ENCODE peak calls at places on chromosomes 4 and X, in ten cellular contexts. U is heart left ventricle, P is breast epithelium, W is spleen, T is A549, A is prostate gland, Z is esophagus squamous epithelium, M is HCT116, S is ovary, F is IMR-90. Q is an unnamed sample.

GRCh38 chr4:27412617-27413016 is 552.0 kb downstream of the STIM2 start:
- DNase-seq in U (no peak), P (no peak), W (no peak), T (no peak), A (no peak), Z (no peak), M (no peak), S (no peak), F (no peak), Q (no peak)

GRCh38 chrX:103073442-103073841 is 9.5 kb upstream of the BEX1 start:
- DNase-seq in U (no peak), P (no peak), W (no peak), T (no peak), A (no peak), Z (no peak), M (no peak), S (no peak), F (no peak), Q (no peak)

GRCh38 chr4:120056249-120056648 is 10.4 kb downstream of the MAD2L1 start:
- DNase-seq in U (no peak), P (no peak), W (no peak), T (no peak), A (no peak), Z (no peak), M (no peak), S (no peak), F (peak), Q (no peak)

GRCh38 chrX:95076449-95076848 is 1402.4 kb downstream of the FAM133A start:
- DNase-seq in U (no peak), P (no peak), W (no peak), T (peak), A (no peak), Z (no peak), M (no peak), S (no peak), F (peak), Q (no peak)

GRCh38 chrX:111168314-111168713 is 72.3 kb downstream of the PAK3 start:
- DNase-seq in U (no peak), P (no peak), W (no peak), T (peak), A (no peak), Z (no peak), M (no peak), S (no peak), F (peak), Q (no peak)

GRCh38 chr4:149493492-149493891 is 322.2 kb downstream of the IQCM start:
- DNase-seq in U (no peak), P (no peak), W (no peak), T (peak), A (no peak), Z (no peak), M (no peak), S (no peak), F (no peak), Q (no peak)

GRCh38 chrX:42821803-42822443 is 44.0 kb upstream of the PPP1R2C start:
- DNase-seq in U (no peak), P (no peak), W (no peak), T (no peak), A (no peak), Z (no peak), M (no peak), S (no peak), F (no peak), Q (no peak)

GRCh38 chr4:81498046-81498445 is 26.3 kb upstream of the RASGEF1B start:
- DNase-seq in U (no peak), P (no peak), W (no peak), T (no peak), A (no peak), Z (no peak), M (no peak), S (no peak), F (no peak), Q (no peak)

GRCh38 chrX:41779058-41779564 is 55.1 kb downstream of the GPR82 start:
- DNase-seq in U (no peak), P (no peak), W (no peak), T (peak), A (no peak), Z (no peak), M (peak), S (no peak), F (peak), Q (no peak)

GRCh38 chrX:119692241-119693031 is 532 bp downstream of the SEPTIN6 start:
- DNase-seq in U (peak), P (no peak), W (peak), T (peak), A (peak), Z (no peak), M (no peak), S (peak), F (peak), Q (peak)

GRCh38 chr4:105895609-105896460 is 564 bp downstream of the NPNT start:
- DNase-seq in U (peak), P (peak), W (no peak), T (no peak), A (peak), Z (no peak), M (no peak), S (peak), F (no peak), Q (no peak)

GRCh38 chrX:154025230-154025629 is 5.5 kb upstream of the IRAK1 start:
- DNase-seq in U (no peak), P (no peak), W (no peak), T (no peak), A (no peak), Z (no peak), M (no peak), S (no peak), F (no peak), Q (no peak)

GRCh38 chr4:183106839-183107238 is 7.8 kb downstream of the WWC2 start:
- DNase-seq in U (no peak), P (no peak), W (no peak), T (peak), A (no peak), Z (no peak), M (no peak), S (no peak), F (peak), Q (no peak)

GRCh38 chr4:139763205-139763604 is 97.6 kb downstream of the MGST2 start:
- DNase-seq in U (no peak), P (no peak), W (no peak), T (no peak), A (no peak), Z (no peak), M (no peak), S (no peak), F (no peak), Q (no peak)

GRCh38 chr4:165874799-165875371 is 1.8 kb downstream of the TLL1 start:
- DNase-seq in U (peak), P (no peak), W (peak), T (peak), A (peak), Z (no peak), M (no peak), S (no peak), F (no peak), Q (no peak)

GRCh38 chrX:7891928-7892327 is 35.3 kb downstream of the PNPLA4 start:
- DNase-seq in U (no peak), P (no peak), W (no peak), T (no peak), A (no peak), Z (no peak), M (no peak), S (peak), F (no peak), Q (no peak)

GRCh38 chr4:96164814-96165351 is 325.0 kb downstream of the PDHA2 start:
- DNase-seq in U (no peak), P (no peak), W (no peak), T (no peak), A (no peak), Z (no peak), M (no peak), S (no peak), F (peak), Q (no peak)

GRCh38 chr4:185395255-185395955 is at the start of gene LRP2BP:
- DNase-seq in U (no peak), P (no peak), W (no peak), T (no peak), A (no peak), Z (no peak), M (no peak), S (no peak), F (no peak), Q (no peak)

GRCh38 chr4:133537882-133538281 is 388.8 kb downstream of the PCDH10 start:
- DNase-seq in U (no peak), P (no peak), W (no peak), T (no peak), A (no peak), Z (no peak), M (no peak), S (no peak), F (no peak), Q (no peak)

GRCh38 chr4:75733369-75733768 is 9.0 kb downstream of the USO1 start:
- DNase-seq in U (no peak), P (no peak), W (no peak), T (no peak), A (no peak), Z (no peak), M (no peak), S (no peak), F (peak), Q (no peak)

GRCh38 chrX:107228486-107228819 is 22.0 kb downstream of the DNAAF6 start:
- DNase-seq in U (no peak), P (no peak), W (no peak), T (no peak), A (no peak), Z (no peak), M (no peak), S (no peak), F (no peak), Q (no peak)

GRCh38 chr4:15755321-15755750 is 22.8 kb upstream of the CD38 start:
- DNase-seq in U (no peak), P (no peak), W (no peak), T (no peak), A (no peak), Z (no peak), M (no peak), S (no peak), F (peak), Q (no peak)

GRCh38 chr4:113686950-113687718 is 74.4 kb downstream of the CAMK2D start:
- DNase-seq in U (no peak), P (no peak), W (no peak), T (no peak), A (no peak), Z (no peak), M (no peak), S (no peak), F (peak), Q (no peak)

GRCh38 chrX:109997786-109998452 is 5.0 kb upstream of the TMEM164 start:
- DNase-seq in U (no peak), P (no peak), W (no peak), T (no peak), A (peak), Z (no peak), M (no peak), S (no peak), F (no peak), Q (no peak)

GRCh38 chr4:56861365-56861764 is 39.9 kb upstream of the SPINK2 start:
- DNase-seq in U (no peak), P (no peak), W (no peak), T (no peak), A (no peak), Z (no peak), M (no peak), S (no peak), F (peak), Q (no peak)

GRCh38 chr4:85769009-85769408 is 294.1 kb downstream of the ARHGAP24 start:
- DNase-seq in U (no peak), P (no peak), W (no peak), T (no peak), A (no peak), Z (no peak), M (no peak), S (no peak), F (no peak), Q (no peak)

GRCh38 chrX:41468647-41469323 is 21.6 kb downstream of the NYX start:
- DNase-seq in U (no peak), P (no peak), W (peak), T (no peak), A (peak), Z (no peak), M (no peak), S (no peak), F (peak), Q (no peak)

GRCh38 chr4:38811307-38811706 is 6.7 kb upstream of the TLR1 start:
- DNase-seq in U (no peak), P (no peak), W (no peak), T (no peak), A (no peak), Z (no peak), M (no peak), S (no peak), F (no peak), Q (no peak)

GRCh38 chr4:159248383-159249178 is 145.7 kb downstream of the RAPGEF2 start:
- DNase-seq in U (no peak), P (no peak), W (no peak), T (peak), A (no peak), Z (no peak), M (no peak), S (no peak), F (peak), Q (no peak)

GRCh38 chr4:24880171-24880570 is 32.7 kb downstream of the CCDC149 start:
- DNase-seq in U (no peak), P (no peak), W (no peak), T (no peak), A (no peak), Z (no peak), M (no peak), S (no peak), F (no peak), Q (no peak)

GRCh38 chr4:101958547-101958946 is 168.0 kb downstream of the BANK1 start:
- DNase-seq in U (no peak), P (no peak), W (no peak), T (no peak), A (no peak), Z (no peak), M (no peak), S (no peak), F (no peak), Q (no peak)

GRCh38 chr4:95548738-95549245 is at the start of gene UNC5C:
- DNase-seq in U (peak), P (no peak), W (peak), T (peak), A (peak), Z (no peak), M (no peak), S (peak), F (no peak), Q (peak)

GRCh38 chr4:112075129-112075753 is 70.0 kb upstream of the FAM241A start:
- DNase-seq in U (no peak), P (no peak), W (no peak), T (peak), A (peak), Z (no peak), M (peak), S (no peak), F (peak), Q (peak)

GRCh38 chrX:151227637-151228036 is 51.3 kb downstream of the GPR50 start:
- DNase-seq in U (no peak), P (no peak), W (no peak), T (no peak), A (no peak), Z (no peak), M (no peak), S (no peak), F (no peak), Q (no peak)

GRCh38 chr4:87823741-87824140 is 9.0 kb upstream of the MEPE start:
- DNase-seq in U (no peak), P (no peak), W (no peak), T (no peak), A (no peak), Z (no peak), M (no peak), S (no peak), F (no peak), Q (no peak)

GRCh38 chr4:128590773-128591172 is 218.7 kb upstream of the JADE1 start:
- DNase-seq in U (no peak), P (no peak), W (no peak), T (no peak), A (no peak), Z (no peak), M (no peak), S (no peak), F (peak), Q (no peak)
- TF ChIP-seq POLR2A in U (no peak), P (no peak), W (no peak), T (no peak), A (no peak), Z (no peak), M (no peak), S (no peak), F (no peak), Q (no peak)

DNA sequence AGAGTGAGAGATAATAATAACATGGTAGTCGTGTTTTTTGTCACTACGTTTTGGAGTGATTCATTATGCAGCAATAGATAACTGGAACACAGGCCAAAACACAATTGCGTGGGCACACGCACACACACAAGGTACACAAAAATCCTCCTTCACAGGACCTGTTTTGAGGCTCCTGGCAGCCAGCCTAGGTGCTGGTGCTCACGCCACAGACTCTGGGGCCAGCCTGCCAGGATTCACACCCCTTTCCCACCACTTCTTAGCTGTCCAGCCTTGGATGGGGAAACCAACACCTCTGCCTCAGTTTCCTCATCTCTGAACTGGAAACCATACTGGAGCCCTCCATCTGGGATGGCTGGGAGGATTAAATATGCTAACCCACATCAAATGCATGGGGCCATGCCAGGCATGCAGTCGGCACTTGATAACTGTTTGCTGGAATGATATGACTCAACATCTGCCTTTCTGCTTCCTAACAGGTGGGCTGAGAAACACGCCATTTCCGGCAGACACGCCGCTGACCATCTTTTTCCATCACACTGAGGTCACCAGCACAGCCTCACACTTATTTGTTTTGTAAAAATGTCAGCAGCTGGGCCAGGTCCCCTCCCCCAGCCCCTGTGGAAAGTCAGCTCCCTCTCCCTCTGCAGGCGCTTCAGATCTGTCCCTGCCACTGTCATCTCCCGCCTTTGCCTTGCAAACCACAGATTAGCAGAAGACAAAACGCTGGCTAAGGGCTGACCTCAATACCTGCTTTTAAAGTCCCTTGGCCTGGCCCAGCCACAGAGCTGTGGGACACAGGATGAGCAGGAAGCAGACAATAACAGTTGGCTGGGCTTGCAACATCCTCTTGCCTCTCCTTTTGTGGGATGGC is 237.5 kb downstream of the BCOR start:
- DNase-seq in U (no peak), P (no peak), W (no peak), T (peak), A (no peak), Z (no peak), M (peak), S (peak), F (peak), Q (no peak)
- TF ChIP-seq POLR2A in U (no peak), P (no peak), W (no peak), T (no peak), A (no peak), Z (no peak), M (no peak), S (no peak), F (no peak), Q (no peak)

GRCh38 chr4:169720529-169720928 is 37.2 kb downstream of the HPF1 start:
- DNase-seq in U (no peak), P (no peak), W (no peak), T (no peak), A (no peak), Z (no peak), M (no peak), S (no peak), F (no peak), Q (no peak)

GRCh38 chr4:169727616-169728015 is 30.1 kb downstream of the HPF1 start:
- DNase-seq in U (no peak), P (no peak), W (no peak), T (no peak), A (no peak), Z (no peak), M (no peak), S (no peak), F (no peak), Q (no peak)

GRCh38 chr4:169723207-169723606 is 34.5 kb downstream of the HPF1 start:
- DNase-seq in U (no peak), P (no peak), W (no peak), T (peak), A (no peak), Z (no peak), M (no peak), S (no peak), F (no peak), Q (no peak)

GRCh38 chr4:169724251-169724650 is 33.5 kb downstream of the HPF1 start:
- DNase-seq in U (no peak), P (no peak), W (no peak), T (no peak), A (no peak), Z (no peak), M (no peak), S (no peak), F (peak), Q (no peak)
- TF ChIP-seq POLR2A in U (no peak), P (no peak), W (no peak), T (no peak), A (no peak), Z (no peak), M (no peak), S (no peak), F (no peak), Q (no peak)

DNA sequence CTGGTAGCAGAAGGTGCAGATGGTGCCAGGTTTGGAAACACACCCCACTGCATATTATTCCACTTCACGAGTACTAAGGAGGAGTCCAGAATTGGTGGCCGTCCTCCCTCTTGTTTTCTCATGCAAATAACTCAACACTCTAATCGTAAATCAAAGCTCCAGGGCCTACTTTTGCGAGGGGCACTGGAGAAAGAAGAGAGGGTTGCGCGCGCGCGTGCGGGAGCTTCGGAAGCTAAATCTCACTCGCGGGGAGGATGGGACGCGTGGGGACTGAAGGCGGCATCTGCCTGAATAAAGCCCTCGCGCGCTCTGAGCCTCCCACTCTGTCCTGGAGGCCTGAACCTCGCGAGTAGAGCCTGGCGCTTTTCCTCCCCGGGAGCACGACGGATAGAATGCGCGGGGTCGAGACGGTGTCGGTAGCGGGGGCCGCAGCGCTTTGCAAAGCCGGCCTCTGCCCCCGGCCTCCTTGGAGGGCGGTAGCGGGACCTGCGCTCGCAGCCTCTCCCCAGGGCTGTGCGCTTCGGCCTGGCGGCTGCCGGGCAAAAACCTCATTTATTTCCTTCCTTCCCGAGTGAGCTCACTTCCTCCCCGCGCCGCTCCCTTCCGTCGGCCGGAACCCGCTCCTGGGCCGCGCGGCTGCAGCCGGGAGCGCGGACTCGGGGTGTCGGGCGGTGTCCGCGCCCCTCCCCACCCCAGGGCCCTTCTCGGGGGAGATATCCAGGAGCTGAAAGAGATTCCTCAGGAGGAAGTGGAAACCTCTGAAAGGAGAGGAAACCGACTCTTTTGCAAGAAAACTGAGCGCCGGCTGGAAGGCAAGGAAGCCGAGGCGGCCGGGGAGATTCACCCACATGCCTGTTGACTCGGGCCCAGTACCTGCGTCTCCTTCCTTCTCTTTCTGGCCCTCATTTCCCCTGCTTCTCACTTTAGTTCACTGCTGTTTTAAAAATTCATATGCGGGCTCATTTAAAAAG is 20.7 kb downstream of the HAND2 start:
- DNase-seq in U (peak), P (no peak), W (no peak), T (no peak), A (no peak), Z (no peak), M (no peak), S (peak), F (no peak), Q (no peak)
- TF ChIP-seq POLR2A in U (peak), P (no peak), W (no peak), T (no peak), A (no peak), Z (no peak), M (no peak), S (no peak), F (no peak), Q (no peak)